ENCODE peak calls at places on chromosome 13, in five cellular contexts. B, J, Z, D and C are unnamed samples.

GRCh38 chr13:53648673-53649072 is 620.1 kb downstream of the OLFM4 start:
- DNase-seq in B (no peak), J (no peak), Z (no peak), D (no peak), C (no peak)

GRCh38 chr13:71865858-71866172 is 1.2 kb downstream of the DACH1 start:
- DNase-seq in B (no peak), J (peak), Z (no peak), D (no peak), C (peak)

GRCh38 chr13:107835339-107836018 is 379.9 kb downstream of the LIG4 start:
- DNase-seq in B (no peak), J (no peak), Z (peak), D (no peak), C (no peak)

GRCh38 chr13:86445584-86446140 is 646.4 kb upstream of the SLITRK6 start:
- DNase-seq in B (no peak), J (no peak), Z (no peak), D (no peak), C (no peak)

GRCh38 chr13:40345654-40346372 is 320.6 kb downstream of the FOXO1 start:
- DNase-seq in B (peak), J (peak), Z (no peak), D (no peak), C (peak)

GRCh38 chr13:84684804-84685203 is 802.5 kb upstream of the SLITRK1 start:
- DNase-seq in B (no peak), J (no peak), Z (no peak), D (no peak), C (no peak)

GRCh38 chr13:114049026-114049425 is 75.2 kb upstream of the C13orf46 start:
- DNase-seq in B (no peak), J (no peak), Z (no peak), D (peak), C (no peak)

GRCh38 chr13:33740134-33740538 is 77.8 kb upstream of the RFC3 start:
- DNase-seq in B (no peak), J (no peak), Z (no peak), D (no peak), C (no peak)

GRCh38 chr13:80314711-80315505 is 26.0 kb downstream of the SPRY2 start:
- DNase-seq in B (no peak), J (no peak), Z (no peak), D (no peak), C (no peak)

GRCh38 chr13:65762015-65762414 is 1468.1 kb downstream of the PCDH9 start:
- DNase-seq in B (no peak), J (no peak), Z (no peak), D (no peak), C (no peak)

GRCh38 chr13:100881291-100881864 is 206.8 kb upstream of the TMTC4 start:
- DNase-seq in B (no peak), J (no peak), Z (no peak), D (no peak), C (no peak)

GRCh38 chr13:74264333-74264732 is 130.1 kb upstream of the KLF12 start:
- DNase-seq in B (no peak), J (no peak), Z (no peak), D (no peak), C (no peak)